ENCODE peak calls at places on chromosomes 4 and X, in five cellular contexts. One of them, this sample, is unnamed.

GRCh38 chrX:116239944-116240391 is 69.4 kb downstream of the AGTR2 start:
- ATAC-seq in activated CD8-positive, alpha-beta T cell treated with anti-CD3 and anti-CD28 coated beads for 36 hours: no peak
- ATAC-seq in activated naive CD8-positive, alpha-beta T cell treated with anti-CD3 and anti-CD28 coated beads, Interleukin-2, amount 10 ng/mL, durations not matched to agents 7 days and 5 days: no peak
- ATAC-seq in CD4-positive, alpha-beta T cell: no peak
- ATAC-seq in stimulated activated effector memory CD8-positive, alpha-beta T cell treated with anti-CD3 and anti-CD28 coated beads, Interleukin-12 subunit alpha, Interleukin-12 subunit beta, amount 100 ng/mL, for 72 hours: no peak
- ATAC-seq in this sample: no peak

GRCh38 chrX:102085706-102086105 is 39.8 kb upstream of the TCEAL2 start:
- ATAC-seq in activated CD8-positive, alpha-beta T cell treated with anti-CD3 and anti-CD28 coated beads for 36 hours: no peak
- ATAC-seq in activated naive CD8-positive, alpha-beta T cell treated with anti-CD3 and anti-CD28 coated beads, Interleukin-2, amount 10 ng/mL, durations not matched to agents 7 days and 5 days: no peak
- ATAC-seq in CD4-positive, alpha-beta T cell: no peak
- ATAC-seq in stimulated activated effector memory CD8-positive, alpha-beta T cell treated with anti-CD3 and anti-CD28 coated beads, Interleukin-12 subunit alpha, Interleukin-12 subunit beta, amount 100 ng/mL, for 72 hours: no peak
- ATAC-seq in this sample: no peak

GRCh38 chr4:3714642-3715001 is 51.6 kb upstream of the ADRA2C start:
- ATAC-seq in activated CD8-positive, alpha-beta T cell treated with anti-CD3 and anti-CD28 coated beads for 36 hours: no peak
- ATAC-seq in activated naive CD8-positive, alpha-beta T cell treated with anti-CD3 and anti-CD28 coated beads, Interleukin-2, amount 10 ng/mL, durations not matched to agents 7 days and 5 days: no peak
- ATAC-seq in CD4-positive, alpha-beta T cell: no peak
- ATAC-seq in stimulated activated effector memory CD8-positive, alpha-beta T cell treated with anti-CD3 and anti-CD28 coated beads, Interleukin-12 subunit alpha, Interleukin-12 subunit beta, amount 100 ng/mL, for 72 hours: no peak
- ATAC-seq in this sample: no peak

GRCh38 chr4:119011607-119011988 is 122.9 kb downstream of the SYNPO2 start:
- ATAC-seq in activated CD8-positive, alpha-beta T cell treated with anti-CD3 and anti-CD28 coated beads for 36 hours: no peak
- ATAC-seq in activated naive CD8-positive, alpha-beta T cell treated with anti-CD3 and anti-CD28 coated beads, Interleukin-2, amount 10 ng/mL, durations not matched to agents 7 days and 5 days: no peak
- ATAC-seq in CD4-positive, alpha-beta T cell: no peak
- ATAC-seq in stimulated activated effector memory CD8-positive, alpha-beta T cell treated with anti-CD3 and anti-CD28 coated beads, Interleukin-12 subunit alpha, Interleukin-12 subunit beta, amount 100 ng/mL, for 72 hours: no peak
- ATAC-seq in this sample: peak

GRCh38 chrX:131763674-131764073 is 219.8 kb downstream of the OR13H1 start:
- ATAC-seq in activated CD8-positive, alpha-beta T cell treated with anti-CD3 and anti-CD28 coated beads for 36 hours: no peak
- ATAC-seq in activated naive CD8-positive, alpha-beta T cell treated with anti-CD3 and anti-CD28 coated beads, Interleukin-2, amount 10 ng/mL, durations not matched to agents 7 days and 5 days: no peak
- ATAC-seq in CD4-positive, alpha-beta T cell: no peak
- ATAC-seq in stimulated activated effector memory CD8-positive, alpha-beta T cell treated with anti-CD3 and anti-CD28 coated beads, Interleukin-12 subunit alpha, Interleukin-12 subunit beta, amount 100 ng/mL, for 72 hours: no peak
- ATAC-seq in this sample: peak

GRCh38 chr4:3176625-3177229 is 72.2 kb upstream of the MSANTD1 start:
- ATAC-seq in activated CD8-positive, alpha-beta T cell treated with anti-CD3 and anti-CD28 coated beads for 36 hours: no peak
- ATAC-seq in activated naive CD8-positive, alpha-beta T cell treated with anti-CD3 and anti-CD28 coated beads, Interleukin-2, amount 10 ng/mL, durations not matched to agents 7 days and 5 days: no peak
- ATAC-seq in CD4-positive, alpha-beta T cell: no peak
- ATAC-seq in stimulated activated effector memory CD8-positive, alpha-beta T cell treated with anti-CD3 and anti-CD28 coated beads, Interleukin-12 subunit alpha, Interleukin-12 subunit beta, amount 100 ng/mL, for 72 hours: no peak
- ATAC-seq in this sample: no peak

GRCh38 chr4:19786616-19787015 is 465.1 kb upstream of the SLIT2 start:
- ATAC-seq in activated CD8-positive, alpha-beta T cell treated with anti-CD3 and anti-CD28 coated beads for 36 hours: no peak
- ATAC-seq in activated naive CD8-positive, alpha-beta T cell treated with anti-CD3 and anti-CD28 coated beads, Interleukin-2, amount 10 ng/mL, durations not matched to agents 7 days and 5 days: no peak
- ATAC-seq in CD4-positive, alpha-beta T cell: no peak
- ATAC-seq in stimulated activated effector memory CD8-positive, alpha-beta T cell treated with anti-CD3 and anti-CD28 coated beads, Interleukin-12 subunit alpha, Interleukin-12 subunit beta, amount 100 ng/mL, for 72 hours: no peak
- ATAC-seq in this sample: no peak

GRCh38 chrX:24902808-24903207 is 113.0 kb downstream of the ARX start:
- ATAC-seq in activated CD8-positive, alpha-beta T cell treated with anti-CD3 and anti-CD28 coated beads for 36 hours: no peak
- ATAC-seq in activated naive CD8-positive, alpha-beta T cell treated with anti-CD3 and anti-CD28 coated beads, Interleukin-2, amount 10 ng/mL, durations not matched to agents 7 days and 5 days: no peak
- ATAC-seq in CD4-positive, alpha-beta T cell: no peak
- ATAC-seq in stimulated activated effector memory CD8-positive, alpha-beta T cell treated with anti-CD3 and anti-CD28 coated beads, Interleukin-12 subunit alpha, Interleukin-12 subunit beta, amount 100 ng/mL, for 72 hours: no peak
- ATAC-seq in this sample: no peak

GRCh38 chr4:110019153-110019552 is 106.5 kb downstream of the EGF start:
- ATAC-seq in activated CD8-positive, alpha-beta T cell treated with anti-CD3 and anti-CD28 coated beads for 36 hours: no peak
- ATAC-seq in activated naive CD8-positive, alpha-beta T cell treated with anti-CD3 and anti-CD28 coated beads, Interleukin-2, amount 10 ng/mL, durations not matched to agents 7 days and 5 days: no peak
- ATAC-seq in CD4-positive, alpha-beta T cell: no peak
- ATAC-seq in stimulated activated effector memory CD8-positive, alpha-beta T cell treated with anti-CD3 and anti-CD28 coated beads, Interleukin-12 subunit alpha, Interleukin-12 subunit beta, amount 100 ng/mL, for 72 hours: peak
- ATAC-seq in this sample: no peak

GRCh38 chr4:41133619-41134018 is 80.7 kb downstream of the APBB2 start:
- ATAC-seq in activated CD8-positive, alpha-beta T cell treated with anti-CD3 and anti-CD28 coated beads for 36 hours: no peak
- ATAC-seq in activated naive CD8-positive, alpha-beta T cell treated with anti-CD3 and anti-CD28 coated beads, Interleukin-2, amount 10 ng/mL, durations not matched to agents 7 days and 5 days: no peak
- ATAC-seq in CD4-positive, alpha-beta T cell: no peak
- ATAC-seq in stimulated activated effector memory CD8-positive, alpha-beta T cell treated with anti-CD3 and anti-CD28 coated beads, Interleukin-12 subunit alpha, Interleukin-12 subunit beta, amount 100 ng/mL, for 72 hours: no peak
- ATAC-seq in this sample: no peak

GRCh38 chr4:146545102-146545501 is 23.4 kb upstream of the SLC10A7 start:
- ATAC-seq in activated CD8-positive, alpha-beta T cell treated with anti-CD3 and anti-CD28 coated beads for 36 hours: no peak
- ATAC-seq in activated naive CD8-positive, alpha-beta T cell treated with anti-CD3 and anti-CD28 coated beads, Interleukin-2, amount 10 ng/mL, durations not matched to agents 7 days and 5 days: no peak
- ATAC-seq in CD4-positive, alpha-beta T cell: no peak
- ATAC-seq in stimulated activated effector memory CD8-positive, alpha-beta T cell treated with anti-CD3 and anti-CD28 coated beads, Interleukin-12 subunit alpha, Interleukin-12 subunit beta, amount 100 ng/mL, for 72 hours: no peak
- ATAC-seq in this sample: no peak

GRCh38 chrX:98405376-98405775 is 1521.7 kb downstream of the RPA4 start:
- ATAC-seq in activated CD8-positive, alpha-beta T cell treated with anti-CD3 and anti-CD28 coated beads for 36 hours: no peak
- ATAC-seq in activated naive CD8-positive, alpha-beta T cell treated with anti-CD3 and anti-CD28 coated beads, Interleukin-2, amount 10 ng/mL, durations not matched to agents 7 days and 5 days: no peak
- ATAC-seq in CD4-positive, alpha-beta T cell: no peak
- ATAC-seq in stimulated activated effector memory CD8-positive, alpha-beta T cell treated with anti-CD3 and anti-CD28 coated beads, Interleukin-12 subunit alpha, Interleukin-12 subunit beta, amount 100 ng/mL, for 72 hours: no peak
- ATAC-seq in this sample: no peak

GRCh38 chrX:52979568-52979967 is 21.2 kb upstream of the FAM156A start:
- ATAC-seq in activated CD8-positive, alpha-beta T cell treated with anti-CD3 and anti-CD28 coated beads for 36 hours: no peak
- ATAC-seq in activated naive CD8-positive, alpha-beta T cell treated with anti-CD3 and anti-CD28 coated beads, Interleukin-2, amount 10 ng/mL, durations not matched to agents 7 days and 5 days: no peak
- ATAC-seq in CD4-positive, alpha-beta T cell: no peak
- ATAC-seq in stimulated activated effector memory CD8-positive, alpha-beta T cell treated with anti-CD3 and anti-CD28 coated beads, Interleukin-12 subunit alpha, Interleukin-12 subunit beta, amount 100 ng/mL, for 72 hours: no peak
- ATAC-seq in this sample: no peak

GRCh38 chrX:72382199-72382590 is 76.5 kb upstream of the CITED1 start:
- ATAC-seq in activated CD8-positive, alpha-beta T cell treated with anti-CD3 and anti-CD28 coated beads for 36 hours: no peak
- ATAC-seq in activated naive CD8-positive, alpha-beta T cell treated with anti-CD3 and anti-CD28 coated beads, Interleukin-2, amount 10 ng/mL, durations not matched to agents 7 days and 5 days: no peak
- ATAC-seq in CD4-positive, alpha-beta T cell: no peak
- ATAC-seq in stimulated activated effector memory CD8-positive, alpha-beta T cell treated with anti-CD3 and anti-CD28 coated beads, Interleukin-12 subunit alpha, Interleukin-12 subunit beta, amount 100 ng/mL, for 72 hours: no peak
- ATAC-seq in this sample: no peak

GRCh38 chr4:84596826-84597225 is 13.9 kb downstream of the CDS1 start:
- ATAC-seq in activated CD8-positive, alpha-beta T cell treated with anti-CD3 and anti-CD28 coated beads for 36 hours: peak
- ATAC-seq in activated naive CD8-positive, alpha-beta T cell treated with anti-CD3 and anti-CD28 coated beads, Interleukin-2, amount 10 ng/mL, durations not matched to agents 7 days and 5 days: no peak
- ATAC-seq in CD4-positive, alpha-beta T cell: no peak
- ATAC-seq in stimulated activated effector memory CD8-positive, alpha-beta T cell treated with anti-CD3 and anti-CD28 coated beads, Interleukin-12 subunit alpha, Interleukin-12 subunit beta, amount 100 ng/mL, for 72 hours: peak
- ATAC-seq in this sample: no peak

GRCh38 chr4:2497324-2497723 is 28.4 kb downstream of the RNF4 start:
- ATAC-seq in activated CD8-positive, alpha-beta T cell treated with anti-CD3 and anti-CD28 coated beads for 36 hours: no peak
- ATAC-seq in activated naive CD8-positive, alpha-beta T cell treated with anti-CD3 and anti-CD28 coated beads, Interleukin-2, amount 10 ng/mL, durations not matched to agents 7 days and 5 days: no peak
- ATAC-seq in CD4-positive, alpha-beta T cell: no peak
- ATAC-seq in stimulated activated effector memory CD8-positive, alpha-beta T cell treated with anti-CD3 and anti-CD28 coated beads, Interleukin-12 subunit alpha, Interleukin-12 subunit beta, amount 100 ng/mL, for 72 hours: no peak
- ATAC-seq in this sample: no peak

GRCh38 chrX:132375941-132376340 is 112.9 kb downstream of the MBNL3 start:
- ATAC-seq in activated CD8-positive, alpha-beta T cell treated with anti-CD3 and anti-CD28 coated beads for 36 hours: no peak
- ATAC-seq in activated naive CD8-positive, alpha-beta T cell treated with anti-CD3 and anti-CD28 coated beads, Interleukin-2, amount 10 ng/mL, durations not matched to agents 7 days and 5 days: no peak
- ATAC-seq in CD4-positive, alpha-beta T cell: no peak
- ATAC-seq in stimulated activated effector memory CD8-positive, alpha-beta T cell treated with anti-CD3 and anti-CD28 coated beads, Interleukin-12 subunit alpha, Interleukin-12 subunit beta, amount 100 ng/mL, for 72 hours: no peak
- ATAC-seq in this sample: no peak

GRCh38 chr4:87530868-87531267 is 1.7 kb upstream of the SPARCL1 start:
- ATAC-seq in activated CD8-positive, alpha-beta T cell treated with anti-CD3 and anti-CD28 coated beads for 36 hours: no peak
- ATAC-seq in activated naive CD8-positive, alpha-beta T cell treated with anti-CD3 and anti-CD28 coated beads, Interleukin-2, amount 10 ng/mL, durations not matched to agents 7 days and 5 days: no peak
- ATAC-seq in CD4-positive, alpha-beta T cell: no peak
- ATAC-seq in stimulated activated effector memory CD8-positive, alpha-beta T cell treated with anti-CD3 and anti-CD28 coated beads, Interleukin-12 subunit alpha, Interleukin-12 subunit beta, amount 100 ng/mL, for 72 hours: no peak
- ATAC-seq in this sample: peak

GRCh38 chr4:169650227-169650936 is 30.0 kb downstream of the CLCN3 start:
- ATAC-seq in activated CD8-positive, alpha-beta T cell treated with anti-CD3 and anti-CD28 coated beads for 36 hours: no peak
- ATAC-seq in activated naive CD8-positive, alpha-beta T cell treated with anti-CD3 and anti-CD28 coated beads, Interleukin-2, amount 10 ng/mL, durations not matched to agents 7 days and 5 days: no peak
- ATAC-seq in CD4-positive, alpha-beta T cell: no peak
- ATAC-seq in stimulated activated effector memory CD8-positive, alpha-beta T cell treated with anti-CD3 and anti-CD28 coated beads, Interleukin-12 subunit alpha, Interleukin-12 subunit beta, amount 100 ng/mL, for 72 hours: no peak
- ATAC-seq in this sample: no peak

GRCh38 chr4:87240341-87240740 is 19.9 kb upstream of the KLHL8 start:
- ATAC-seq in activated CD8-positive, alpha-beta T cell treated with anti-CD3 and anti-CD28 coated beads for 36 hours: no peak
- ATAC-seq in activated naive CD8-positive, alpha-beta T cell treated with anti-CD3 and anti-CD28 coated beads, Interleukin-2, amount 10 ng/mL, durations not matched to agents 7 days and 5 days: no peak
- ATAC-seq in CD4-positive, alpha-beta T cell: no peak
- ATAC-seq in stimulated activated effector memory CD8-positive, alpha-beta T cell treated with anti-CD3 and anti-CD28 coated beads, Interleukin-12 subunit alpha, Interleukin-12 subunit beta, amount 100 ng/mL, for 72 hours: no peak
- ATAC-seq in this sample: no peak

GRCh38 chr4:67685532-67685859 is 15.5 kb downstream of the UBA6 start:
- ATAC-seq in activated CD8-positive, alpha-beta T cell treated with anti-CD3 and anti-CD28 coated beads for 36 hours: peak
- ATAC-seq in activated naive CD8-positive, alpha-beta T cell treated with anti-CD3 and anti-CD28 coated beads, Interleukin-2, amount 10 ng/mL, durations not matched to agents 7 days and 5 days: no peak
- ATAC-seq in CD4-positive, alpha-beta T cell: no peak
- ATAC-seq in stimulated activated effector memory CD8-positive, alpha-beta T cell treated with anti-CD3 and anti-CD28 coated beads, Interleukin-12 subunit alpha, Interleukin-12 subunit beta, amount 100 ng/mL, for 72 hours: peak
- ATAC-seq in this sample: no peak

GRCh38 chr4:76831475-76832390 is 66.2 kb downstream of the SOWAHB start:
- ATAC-seq in activated CD8-positive, alpha-beta T cell treated with anti-CD3 and anti-CD28 coated beads for 36 hours: no peak
- ATAC-seq in activated naive CD8-positive, alpha-beta T cell treated with anti-CD3 and anti-CD28 coated beads, Interleukin-2, amount 10 ng/mL, durations not matched to agents 7 days and 5 days: no peak
- ATAC-seq in CD4-positive, alpha-beta T cell: no peak
- ATAC-seq in stimulated activated effector memory CD8-positive, alpha-beta T cell treated with anti-CD3 and anti-CD28 coated beads, Interleukin-12 subunit alpha, Interleukin-12 subunit beta, amount 100 ng/mL, for 72 hours: no peak
- ATAC-seq in this sample: peak

GRCh38 chr4:71417150-71417549 is 78.3 kb downstream of the SLC4A4 start:
- ATAC-seq in activated CD8-positive, alpha-beta T cell treated with anti-CD3 and anti-CD28 coated beads for 36 hours: no peak
- ATAC-seq in activated naive CD8-positive, alpha-beta T cell treated with anti-CD3 and anti-CD28 coated beads, Interleukin-2, amount 10 ng/mL, durations not matched to agents 7 days and 5 days: no peak
- ATAC-seq in CD4-positive, alpha-beta T cell: no peak
- ATAC-seq in stimulated activated effector memory CD8-positive, alpha-beta T cell treated with anti-CD3 and anti-CD28 coated beads, Interleukin-12 subunit alpha, Interleukin-12 subunit beta, amount 100 ng/mL, for 72 hours: no peak
- ATAC-seq in this sample: no peak

GRCh38 chr4:1871471-1872021 is 353 bp downstream of the NSD2 start:
- ATAC-seq in activated CD8-positive, alpha-beta T cell treated with anti-CD3 and anti-CD28 coated beads for 36 hours: no peak
- ATAC-seq in activated naive CD8-positive, alpha-beta T cell treated with anti-CD3 and anti-CD28 coated beads, Interleukin-2, amount 10 ng/mL, durations not matched to agents 7 days and 5 days: peak
- ATAC-seq in CD4-positive, alpha-beta T cell: no peak
- ATAC-seq in stimulated activated effector memory CD8-positive, alpha-beta T cell treated with anti-CD3 and anti-CD28 coated beads, Interleukin-12 subunit alpha, Interleukin-12 subunit beta, amount 100 ng/mL, for 72 hours: no peak
- ATAC-seq in this sample: peak

GRCh38 chrX:103610282-103610681 is 2.5 kb downstream of the TCEAL3 start:
- ATAC-seq in activated CD8-positive, alpha-beta T cell treated with anti-CD3 and anti-CD28 coated beads for 36 hours: no peak
- ATAC-seq in activated naive CD8-positive, alpha-beta T cell treated with anti-CD3 and anti-CD28 coated beads, Interleukin-2, amount 10 ng/mL, durations not matched to agents 7 days and 5 days: no peak
- ATAC-seq in CD4-positive, alpha-beta T cell: no peak
- ATAC-seq in stimulated activated effector memory CD8-positive, alpha-beta T cell treated with anti-CD3 and anti-CD28 coated beads, Interleukin-12 subunit alpha, Interleukin-12 subunit beta, amount 100 ng/mL, for 72 hours: no peak
- ATAC-seq in this sample: no peak

GRCh38 chr4:121448231-121448630 is 67.4 kb upstream of the QRFPR start:
- ATAC-seq in activated CD8-positive, alpha-beta T cell treated with anti-CD3 and anti-CD28 coated beads for 36 hours: no peak
- ATAC-seq in activated naive CD8-positive, alpha-beta T cell treated with anti-CD3 and anti-CD28 coated beads, Interleukin-2, amount 10 ng/mL, durations not matched to agents 7 days and 5 days: no peak
- ATAC-seq in CD4-positive, alpha-beta T cell: no peak
- ATAC-seq in stimulated activated effector memory CD8-positive, alpha-beta T cell treated with anti-CD3 and anti-CD28 coated beads, Interleukin-12 subunit alpha, Interleukin-12 subunit beta, amount 100 ng/mL, for 72 hours: no peak
- ATAC-seq in this sample: no peak